ENCODE peak calls at places on chromosome 17, in seven cellular contexts. J is activated T-cell treated with anti-CD3 and anti-CD28 coated beads for 1 hour, S is T-helper 1 cell, W is AG04449, E is NCI-H2171 treated with DMSO at 0.1 percent for 48 hours, U is HS-5, X is A549. O is an unnamed sample.

GRCh38 chr17:81733507-81734404 is 21.7 kb downstream of the SLC25A10 start:
- DNase-seq in U (peak; percentile 19), S (peak; percentile 44), E (peak; percentile 38), W (no peak), J (peak; percentile 49), X (peak; percentile 100), O (peak; percentile 92)

GRCh38 chr17:13359774-13360173 is 242.0 kb downstream of the HS3ST3A1 start:
- DNase-seq in U (no peak), W (no peak), X (no peak), E (no peak), J (no peak), S (no peak), O (no peak)

GRCh38 chr17:81043725-81044427 is 8.9 kb downstream of the BAIAP2 start:
- DNase-seq in E (no peak), W (no peak), X (peak; percentile 50), J (no peak), S (no peak), U (no peak), O (no peak)

GRCh38 chr17:6919158-6919557 is 76.7 kb upstream of the ALOX12 start:
- DNase-seq in E (no peak), U (no peak), J (no peak), S (no peak), W (no peak), X (no peak), O (no peak)

GRCh38 chr17:71127416-71127815 is 958.1 kb downstream of the KCNJ2 start:
- DNase-seq in J (no peak), X (no peak), U (no peak), S (no peak), W (no peak), E (no peak), O (no peak)

GRCh38 chr17:34177642-34178041 is 77.4 kb upstream of the CCL2 start:
- DNase-seq in U (peak; percentile 10), E (no peak), W (no peak), S (no peak), J (no peak), X (no peak), O (no peak)

GRCh38 chr17:70295329-70295728 is 126.0 kb downstream of the KCNJ2 start:
- DNase-seq in J (no peak), S (no peak), E (no peak), W (no peak), X (no peak), U (no peak), O (no peak)

GRCh38 chr17:47315451-47316266 is 8.1 kb upstream of the EFCAB13 start:
- DNase-seq in J (no peak), X (peak; percentile 84), U (peak; percentile 96), W (peak; percentile 89), S (peak; percentile 12), E (peak; percentile 64), O (no peak)

GRCh38 chr17:55086635-55087058 is 118.1 kb downstream of the STXBP4 start:
- DNase-seq in U (peak; percentile 46), J (no peak), W (peak; percentile 56), X (no peak), E (peak; percentile 34), S (no peak), O (no peak)

GRCh38 chr17:44110823-44111633 is 12.4 kb downstream of the HDAC5 start:
- DNase-seq in E (peak; percentile 96), X (peak; percentile 86), U (peak; percentile 43), J (peak; percentile 37), S (peak; percentile 36), W (peak; percentile 63), O (peak; percentile 80)

GRCh38 chr17:9924735-9925191 is 19.7 kb upstream of the RCVRN start:
- DNase-seq in W (no peak), X (peak; percentile 78), E (peak; percentile 80), U (peak; percentile 46), S (no peak), J (no peak), O (peak; percentile 69)

GRCh38 chr17:79672496-79672895 is 58.2 kb upstream of the ENPP7 start:
- DNase-seq in U (no peak), X (no peak), E (no peak), J (no peak), W (no peak), S (no peak), O (no peak)

GRCh38 chr17:2500446-2500845 is 11.2 kb downstream of the METTL16 start:
- DNase-seq in E (no peak), J (no peak), X (no peak), U (no peak), W (no peak), S (no peak), O (no peak)

GRCh38 chr17:45428954-45429337 is 3.7 kb downstream of the ARHGAP27 start:
- DNase-seq in J (no peak), S (no peak), W (no peak), X (no peak), U (no peak), E (peak; percentile 77), O (no peak)

GRCh38 chr17:77378318-77379064 is 237.7 kb downstream of the SEC14L1 start:
- DNase-seq in U (no peak), X (no peak), S (no peak), E (no peak), J (no peak), W (no peak), O (no peak)